ENCODE peak calls at places on chromosomes 1 and 21, in four cellular contexts. G, A, E and P are unnamed samples.

GRCh38 chr1:1179339-1179982 is 5.8 kb downstream of the TTLL10 start:
- DNase-seq in E (no peak), G (no peak), A (no peak), P (no peak)

GRCh38 chr21:36735724-36736310 is 36.9 kb downstream of the SIM2 start:
- DNase-seq in G (no peak), E (no peak), A (no peak), P (no peak)

GRCh38 chr1:99887890-99888289 is 37.7 kb downstream of the AGL start:
- DNase-seq in A (no peak), E (no peak), G (no peak), P (no peak)

GRCh38 chr1:30317921-30318320 is 405.5 kb downstream of the MATN1 start:
- DNase-seq in A (no peak), E (no peak), G (no peak), P (no peak)

GRCh38 chr1:174818951-174819350 is 180.8 kb upstream of the CACYBP start:
- DNase-seq in E (no peak), A (no peak), G (no peak), P (peak; percentile 9)

GRCh38 chr1:86468501-86468977 is at the start of gene CLCA1:
- DNase-seq in A (no peak), G (no peak), E (no peak), P (no peak)

GRCh38 chr1:160095382-160096105 is 2.9 kb downstream of the IGSF8 start:
- DNase-seq in E (no peak), G (no peak), A (no peak), P (no peak)

GRCh38 chr21:33948096-33948950 is 32.7 kb upstream of the ATP5PO start:
- DNase-seq in G (no peak), E (peak; percentile 79), A (peak; percentile 39), P (peak; percentile 71)

GRCh38 chr1:16038620-16038912 is 5.0 kb upstream of the CLCNKB start:
- DNase-seq in A (no peak), G (no peak), E (no peak), P (no peak)

GRCh38 chr1:27637052-27637451 is 2.1 kb upstream of the FGR start:
- DNase-seq in A (no peak), G (no peak), E (no peak), P (no peak)

GRCh38 chr1:222994506-222995229 is 148.4 kb downstream of the TLR5 start:
- DNase-seq in E (no peak), G (no peak), A (peak; percentile 79), P (no peak)

GRCh38 chr1:184387871-184388670 is 1.2 kb downstream of the C1orf21 start:
- DNase-seq in E (no peak), A (peak; percentile 56), G (no peak), P (peak; percentile 59)

GRCh38 chr1:36778773-36779172 is 255.5 kb downstream of the GRIK3 start:
- DNase-seq in E (no peak), A (no peak), G (no peak), P (no peak)

GRCh38 chr1:226111865-226112395 is 49.4 kb downstream of the H3-3A start:
- DNase-seq in E (no peak), G (no peak), A (no peak), P (no peak)

DNA sequence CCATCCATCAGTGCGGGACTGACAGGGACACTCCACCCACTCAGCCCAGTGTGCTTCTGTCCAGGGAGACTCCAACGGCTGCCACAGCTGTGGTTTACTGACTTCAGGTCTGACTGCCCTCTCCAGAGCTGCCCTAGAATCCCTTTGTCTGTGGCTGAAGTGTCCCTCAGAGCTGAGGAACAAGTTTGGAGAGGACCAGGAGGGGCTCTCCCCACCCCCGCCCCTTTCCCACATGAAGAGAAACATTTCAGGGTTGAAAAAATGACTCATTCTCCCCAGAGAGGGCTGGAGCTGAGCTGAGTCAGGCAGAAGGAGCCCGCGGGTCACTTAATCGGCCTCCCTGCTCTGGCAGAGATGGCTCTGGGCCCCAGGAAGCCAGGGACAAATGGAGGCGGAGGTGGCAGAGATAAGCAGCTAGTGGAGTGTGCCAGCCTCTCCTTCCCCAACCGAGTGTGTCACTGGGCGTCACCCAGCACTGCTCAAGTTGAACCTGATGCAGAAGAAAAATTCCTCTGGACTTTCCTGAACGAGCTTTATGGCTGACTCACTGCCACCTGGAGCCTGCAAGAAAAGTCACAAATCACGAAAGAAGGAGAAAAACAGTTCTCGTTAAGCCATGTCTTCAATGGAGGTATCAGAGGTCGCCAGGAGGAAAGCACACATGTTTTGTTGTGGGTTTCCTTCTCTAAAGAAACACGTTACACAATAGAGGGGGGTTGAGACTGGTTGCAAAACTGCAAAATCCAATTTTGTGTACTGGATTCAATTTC is 34.3 kb upstream of the ECE1 start:
- DNase-seq in A (peak; percentile 93), G (no peak), E (peak; percentile 80), P (peak; percentile 82)
- TF ChIP-seq POLR2AphosphoS5 in A (peak; percentile 87), G (no peak), E (peak; percentile 61), P (peak; percentile 70)

GRCh38 chr1:43996733-43997115 is 5.3 kb downstream of the CCDC24 start:
- DNase-seq in G (no peak), E (no peak), A (no peak), P (no peak)

GRCh38 chr1:43994071-43994470 is 2.7 kb downstream of the CCDC24 start:
- DNase-seq in A (no peak), G (no peak), E (no peak), P (no peak)

GRCh38 chr1:43995984-43996732 is 4.8 kb downstream of the CCDC24 start:
- DNase-seq in E (no peak), G (no peak), A (no peak), P (no peak)

GRCh38 chr1:43993206-43993914 is 2.0 kb downstream of the CCDC24 start:
- DNase-seq in E (no peak), A (no peak), G (no peak), P (no peak)

GRCh38 chr1:43994794-43995790 is 3.7 kb downstream of the CCDC24 start:
- DNase-seq in E (peak; percentile 35), A (no peak), G (no peak), P (no peak)
- TF ChIP-seq POLR2AphosphoS5 in E (no peak), A (no peak), G (no peak), P (no peak)

DNA sequence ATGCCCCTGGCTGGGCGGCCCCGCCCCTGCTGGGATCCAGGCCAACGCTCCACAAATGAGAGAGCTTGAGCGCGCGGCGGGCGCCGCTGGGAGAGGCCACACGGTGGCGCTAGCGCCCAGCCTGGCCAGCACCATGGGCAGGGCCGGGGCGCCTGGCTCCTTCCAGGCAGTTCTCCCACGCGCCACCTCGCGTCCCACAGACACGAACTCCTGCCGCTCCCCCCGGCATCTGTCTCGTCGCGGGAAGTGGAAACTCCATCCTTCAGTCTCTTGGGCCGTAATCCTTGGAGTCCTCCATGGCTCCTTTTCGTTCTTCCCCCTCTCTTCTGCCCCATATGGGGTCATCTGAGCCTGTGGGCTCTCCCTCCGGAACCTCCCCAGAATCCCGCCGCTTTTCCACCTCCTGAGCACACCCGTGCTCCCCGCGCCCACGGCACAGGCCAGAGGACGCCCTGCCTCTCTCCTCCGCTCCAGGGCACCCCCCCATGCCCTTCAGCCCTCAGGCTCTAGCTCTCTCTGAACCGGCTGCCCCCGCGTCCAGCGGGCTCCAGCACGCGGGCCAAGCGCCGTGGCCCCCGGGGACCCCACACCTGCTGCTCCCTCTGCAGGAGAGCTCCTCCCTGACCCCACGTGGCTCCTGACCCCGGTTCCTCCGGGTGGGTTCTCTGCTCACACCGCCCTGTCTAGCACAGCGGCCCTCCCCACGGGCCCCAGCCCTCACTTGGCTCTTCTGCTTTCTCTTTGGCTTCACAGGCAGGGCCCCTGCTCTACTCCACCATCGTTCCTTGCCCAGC is 31.9 kb upstream of the EDN2 start:
- DNase-seq in A (peak; percentile 91), G (no peak), E (peak; percentile 68), P (peak; percentile 92)
- TF ChIP-seq POLR2AphosphoS5 in A (peak; percentile 53), G (no peak), E (no peak), P (peak; percentile 81)

GRCh38 chr1:111739984-111740765 is 980 bp upstream of the INKA2 start:
- DNase-seq in A (peak; percentile 59), G (no peak), E (no peak), P (peak; percentile 56)

GRCh38 chr1:111738133-111738435 is 1.1 kb downstream of the INKA2 start:
- DNase-seq in E (no peak), A (no peak), G (no peak), P (no peak)

GRCh38 chr1:111739222-111739983 is at the start of gene INKA2:
- DNase-seq in E (peak; percentile 92), G (no peak), A (peak; percentile 89), P (peak; percentile 88)

GRCh38 chr1:111737216-111738132 is 1.7 kb downstream of the INKA2 start:
- DNase-seq in G (no peak), A (peak; percentile 14), E (no peak), P (no peak)

GRCh38 chr1:111738436-111739221 is 566 bp downstream of the INKA2 start:
- DNase-seq in A (peak; percentile 76), E (peak; percentile 45), G (no peak), P (peak; percentile 74)
- TF ChIP-seq POLR2AphosphoS5 in A (peak; percentile 59), E (no peak), G (no peak), P (peak; percentile 26)

GRCh38 chr1:63124666-63125191 is 197.6 kb upstream of the FOXD3 start:
- DNase-seq in A (peak; percentile 78), G (no peak), E (no peak), P (no peak)

GRCh38 chr1:63126104-63126503 is 196.3 kb upstream of the FOXD3 start:
- DNase-seq in E (no peak), A (no peak), G (no peak), P (no peak)

GRCh38 chr1:63127376-63127775 is 195.0 kb upstream of the FOXD3 start:
- DNase-seq in A (no peak), G (no peak), E (no peak), P (no peak)

GRCh38 chr1:63119575-63120155 is 202.7 kb upstream of the FOXD3 start:
- DNase-seq in G (no peak), A (no peak), E (no peak), P (no peak)

DNA sequence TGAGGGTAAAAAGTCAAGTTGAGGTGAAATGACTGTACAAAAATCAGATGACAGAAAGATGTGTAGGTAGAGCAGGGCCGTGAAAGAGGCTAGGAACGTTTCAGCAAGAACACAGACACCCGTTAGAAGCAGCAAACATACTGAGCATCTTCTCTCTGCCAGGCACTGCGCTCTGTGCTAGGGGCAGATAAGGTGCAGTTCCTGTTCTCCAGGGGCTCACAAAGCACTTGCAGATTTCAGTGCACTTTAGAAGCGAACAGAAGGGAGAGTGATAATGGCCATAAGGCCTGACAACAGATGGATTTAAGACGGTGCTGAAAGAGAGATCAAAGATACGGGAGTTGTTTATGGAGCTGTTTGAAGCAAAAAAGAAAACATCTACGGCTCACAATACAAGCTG is 200.3 kb upstream of the FOXD3 start:
- DNase-seq in A (peak; percentile 17), G (no peak), E (no peak), P (no peak)
- TF ChIP-seq POLR2AphosphoS5 in A (no peak), G (no peak), E (no peak), P (no peak)

DNA sequence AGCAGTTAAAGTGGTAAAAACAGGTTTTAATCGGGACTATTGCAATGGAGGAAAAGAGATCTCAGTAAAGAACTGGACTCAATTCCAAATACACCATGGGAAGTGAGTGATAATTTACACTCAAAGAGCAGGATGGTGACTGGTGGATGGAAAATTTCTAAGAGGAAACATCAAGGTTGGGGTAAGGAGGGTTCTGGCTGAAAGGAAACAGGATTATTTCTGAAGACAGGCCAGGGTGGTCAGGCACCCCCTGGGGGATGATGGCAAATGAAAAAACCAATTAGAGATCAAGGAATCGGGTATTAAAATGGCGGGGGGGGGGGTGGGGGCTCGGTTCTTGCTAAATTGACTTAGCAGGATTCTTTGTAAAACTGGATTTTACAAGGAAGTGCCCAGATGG is 12.3 kb upstream of the HSD11B1 start:
- DNase-seq in A (no peak), E (no peak), G (no peak), P (no peak)
- TF ChIP-seq POLR2AphosphoS5 in A (no peak), E (no peak), G (no peak), P (no peak)